ENCODE peak calls at places on chromosomes 12 and 14, in five cellular contexts. D, C, G, W and R are unnamed samples.
A peak's percentile ranks its signal among the peaks of the same experiment; 100 is the strongest.

GRCh38 chr14:100529561-100530031 is 57.6 kb downstream of the BEGAIN start:
- DNase-seq in G (peak; percentile 47), W (peak; percentile 83), D (no peak), C (no peak), R (no peak)

GRCh38 chr12:13362260-13362841 is 165.8 kb downstream of the EMP1 start:
- DNase-seq in D (peak; percentile 67), W (no peak), G (peak; percentile 91), C (peak; percentile 66), R (peak; percentile 1)

GRCh38 chr12:114691810-114692557 is 8.0 kb upstream of the TBX3 start:
- DNase-seq in C (peak; percentile 73), W (no peak), D (no peak), G (no peak), R (no peak)

GRCh38 chr12:95784286-95784685 is 6.3 kb downstream of the NTN4 start:
- DNase-seq in C (peak; percentile 58), W (no peak), D (no peak), G (no peak), R (no peak)

GRCh38 chr12:54680374-54680773 is 32.2 kb upstream of the DCD start:
- DNase-seq in W (no peak), C (peak; percentile 6), D (no peak), G (peak; percentile 84), R (peak; percentile 39)

GRCh38 chr12:43806737-43807072 is 588 bp upstream of the TWF1 start:
- DNase-seq in C (no peak), W (no peak), G (no peak), D (no peak), R (no peak)

GRCh38 chr12:127351481-127352010 is 915.4 kb upstream of the TMEM132C start:
- DNase-seq in W (no peak), C (no peak), D (no peak), G (peak; percentile 90), R (no peak)

GRCh38 chr12:128326419-128326818 is 59.4 kb downstream of the TMEM132C start:
- DNase-seq in G (no peak), D (no peak), C (no peak), W (no peak), R (no peak)

GRCh38 chr12:54207539-54208267 is 18.9 kb upstream of the SMUG1 start:
- DNase-seq in D (peak; percentile 85), G (no peak), W (peak; percentile 89), C (peak; percentile 80), R (peak; percentile 66)

GRCh38 chr12:65442418-65442817 is 163.9 kb downstream of the MSRB3 start:
- DNase-seq in C (peak; percentile 12), D (no peak), W (no peak), G (no peak), R (no peak)

GRCh38 chr14:75946785-75947184 is 35.0 kb downstream of the TGFB3 start:
- DNase-seq in G (no peak), W (no peak), D (no peak), C (no peak), R (no peak)

GRCh38 chr12:120093592-120094355 is 22.8 kb downstream of the RAB35 start:
- DNase-seq in D (no peak), C (no peak), W (no peak), G (no peak), R (no peak)

GRCh38 chr12:59940676-59941342 is 345.0 kb downstream of the SLC16A7 start:
- DNase-seq in W (no peak), C (no peak), G (no peak), D (no peak), R (no peak)

GRCh38 chr14:75138492-75138891 is 11.6 kb upstream of the NEK9 start:
- DNase-seq in W (no peak), D (no peak), G (no peak), C (no peak), R (no peak)

GRCh38 chr14:36027354-36027753 is 149.2 kb downstream of the PTCSC3 start:
- DNase-seq in W (no peak), G (no peak), C (no peak), D (no peak), R (no peak)

GRCh38 chr12:39467432-39467870 is 24.5 kb upstream of the KIF21A start:
- DNase-seq in D (no peak), G (no peak), C (peak; percentile 16), W (no peak), R (peak; percentile 29)

GRCh38 chr12:55908726-55909512 is 18.8 kb downstream of the PYM1 start:
- DNase-seq in W (no peak), C (peak; percentile 68), G (no peak), D (no peak), R (no peak)

GRCh38 chr12:52010152-52010622 is 3.4 kb downstream of the TAMALIN start:
- DNase-seq in C (peak; percentile 91), W (peak; percentile 95), D (no peak), G (no peak), R (no peak)

GRCh38 chr12:2960432-2960956 is 1.3 kb downstream of the TEAD4 start:
- DNase-seq in W (no peak), C (peak; percentile 62), G (no peak), D (no peak), R (no peak)

GRCh38 chr12:52789637-52790426 is 6.1 kb downstream of the KRT3 start:
- DNase-seq in G (no peak), C (no peak), D (no peak), W (no peak), R (peak; percentile 4)

GRCh38 chr12:52054838-52055741 is 3.8 kb downstream of the NR4A1 start:
- DNase-seq in G (no peak), D (no peak), W (no peak), C (no peak), R (no peak)

GRCh38 chr12:2963154-2963759 is 4.1 kb downstream of the TEAD4 start:
- DNase-seq in D (no peak), G (no peak), C (no peak), W (no peak), R (no peak)

GRCh38 chr14:55077691-55078151 is 26.3 kb downstream of the MAPK1IP1L start:
- DNase-seq in C (no peak), D (no peak), G (no peak), W (no peak), R (no peak)

GRCh38 chr12:84644936-84645335 is 267.7 kb downstream of the SLC6A15 start:
- DNase-seq in G (no peak), W (no peak), D (no peak), C (no peak), R (no peak)

GRCh38 chr14:71645656-71646055 is 286.6 kb upstream of the RGS6 start:
- DNase-seq in D (no peak), G (no peak), W (no peak), C (peak; percentile 48), R (no peak)

GRCh38 chr12:15520083-15520482 is 197.8 kb downstream of the PTPRO start:
- DNase-seq in G (no peak), C (no peak), D (no peak), W (no peak), R (no peak)

GRCh38 chr14:67253076-67253635 is 11.9 kb downstream of the PALS1 start:
- DNase-seq in G (no peak), D (no peak), C (no peak), W (no peak), R (no peak)

GRCh38 chr12:26736563-26737486 is 96.2 kb downstream of the ITPR2 start:
- DNase-seq in W (no peak), G (no peak), D (no peak), C (peak; percentile 74), R (no peak)

GRCh38 chr14:99397698-99398097 is 83.0 kb downstream of the SETD3 start:
- DNase-seq in C (no peak), W (no peak), G (no peak), D (no peak), R (no peak)

GRCh38 chr12:19223695-19224094 is 94.2 kb downstream of the PLEKHA5 start:
- DNase-seq in W (no peak), G (no peak), D (no peak), C (peak; percentile 61), R (no peak)

GRCh38 chr12:108234155-108234554 is 105.0 kb downstream of the CMKLR1 start:
- DNase-seq in C (no peak), D (no peak), W (no peak), G (no peak), R (no peak)

GRCh38 chr14:31944256-31945073 is 132.6 kb upstream of the ARHGAP5 start:
- DNase-seq in C (no peak), D (no peak), W (no peak), G (no peak), R (peak; percentile 89)

GRCh38 chr12:53105712-53106439 is 2.6 kb downstream of the SOAT2 start:
- DNase-seq in G (no peak), C (no peak), W (no peak), D (no peak), R (no peak)

GRCh38 chr14:83556746-83557460 is 1973.0 kb upstream of the FLRT2 start:
- DNase-seq in W (no peak), G (no peak), C (peak; percentile 78), D (no peak), R (no peak)

GRCh38 chr12:40106202-40106533 is 287 bp upstream of the SLC2A13 start:
- DNase-seq in G (no peak), C (no peak), W (no peak), D (no peak), R (no peak)

GRCh38 chr12:124390442-124391116 is 95.7 kb downstream of the RFLNA start:
- DNase-seq in W (no peak), G (no peak), D (no peak), C (peak; percentile 85), R (no peak)

GRCh38 chr12:96500686-96501085 is 11.3 kb downstream of the CFAP54 start:
- DNase-seq in D (no peak), C (peak; percentile 58), G (no peak), W (no peak), R (no peak)